ENCODE peak calls at places on chromosomes 12 and 14, in nine cellular contexts. K is choroid plexus epithelial cell, W is Peyer's patch, D is gastrocnemius medialis, R is IMR-90, Z is tibial artery, E is cardiac fibroblast, I is prostate gland, S is cardiac muscle cell. L is an unnamed sample.

GRCh38 chr14:54480830-54481562 is 7.8 kb downstream of the GMFB start:
- DNase-seq in Z (no peak), E (no peak), I (no peak), S (no peak), K (no peak), W (no peak), D (no peak), R (no peak), L (no peak)

GRCh38 chr12:19222566-19222965 is 93.0 kb downstream of the PLEKHA5 start:
- DNase-seq in Z (no peak), K (peak; percentile 41), D (no peak), W (no peak), R (no peak), I (no peak), S (no peak), E (no peak), L (no peak)

GRCh38 chr14:80485764-80486163 is 274.5 kb upstream of the DIO2 start:
- DNase-seq in R (peak; percentile 63), D (no peak), W (no peak), Z (no peak), K (no peak), S (no peak), E (no peak), I (no peak), L (no peak)

GRCh38 chr12:91098942-91099341 is 12.4 kb downstream of the LUM start:
- DNase-seq in R (peak; percentile 93), D (peak; percentile 3), E (peak; percentile 93), S (peak; percentile 96), I (no peak), Z (peak; percentile 69), K (peak; percentile 97), W (no peak), L (peak; percentile 93)

GRCh38 chr12:130338794-130339601 is 1.3 kb downstream of the PIWIL1 start:
- DNase-seq in S (no peak), W (no peak), I (no peak), E (no peak), R (no peak), K (no peak), D (no peak), Z (no peak), L (no peak)

GRCh38 chr12:16323010-16323409 is 24.4 kb upstream of the MGST1 start:
- DNase-seq in W (no peak), E (no peak), I (no peak), D (no peak), Z (no peak), S (no peak), K (peak; percentile 48), R (peak; percentile 42), L (peak; percentile 24)

GRCh38 chr12:124433147-124433874 is 134.1 kb downstream of the NCOR2 start:
- DNase-seq in K (no peak), D (peak; percentile 95), W (no peak), I (no peak), E (no peak), Z (peak; percentile 90), S (no peak), R (no peak), L (no peak)

GRCh38 chr14:55851961-55852360 is 266.2 kb upstream of the PELI2 start:
- DNase-seq in S (no peak), Z (no peak), W (no peak), D (no peak), I (no peak), E (peak; percentile 12), K (no peak), R (no peak), L (no peak)

GRCh38 chr12:1660304-1661187 is 30.3 kb upstream of the ADIPOR2 start:
- DNase-seq in W (peak; percentile 95), I (peak; percentile 81), E (peak; percentile 48), Z (peak; percentile 76), D (peak; percentile 74), K (peak; percentile 25), S (peak; percentile 29), R (no peak), L (peak; percentile 37)

GRCh38 chr12:113286712-113287111 is 48.2 kb downstream of the SLC8B1 start:
- DNase-seq in W (no peak), R (no peak), K (no peak), S (no peak), D (no peak), E (no peak), I (no peak), Z (no peak), L (no peak)

GRCh38 chr14:21074398-21075272 is 4.5 kb downstream of the ARHGEF40 start:
- DNase-seq in Z (no peak), S (no peak), D (no peak), K (no peak), R (no peak), E (no peak), I (no peak), W (no peak), L (no peak)

GRCh38 chr12:131773582-131774221 is 54.5 kb upstream of the MMP17 start:
- DNase-seq in W (no peak), R (no peak), E (no peak), I (no peak), D (no peak), S (no peak), Z (no peak), K (no peak), L (no peak)

GRCh38 chr14:54784657-54785056 is 118.0 kb downstream of the GCH1 start:
- DNase-seq in W (no peak), K (no peak), E (no peak), R (no peak), D (peak; percentile 94), S (no peak), I (no peak), Z (peak; percentile 92), L (no peak)

GRCh38 chr12:54958048-54958658 is 26.4 kb downstream of the TESPA1 start:
- DNase-seq in K (peak; percentile 87), D (no peak), S (peak; percentile 83), W (no peak), Z (no peak), R (peak; percentile 72), I (peak; percentile 48), E (peak; percentile 86), L (peak; percentile 86)

GRCh38 chr12:131985145-131985875 is 35.6 kb downstream of the EP400 start:
- DNase-seq in E (no peak), D (no peak), K (no peak), I (no peak), S (no peak), Z (no peak), W (no peak), R (no peak), L (no peak)

DNA sequence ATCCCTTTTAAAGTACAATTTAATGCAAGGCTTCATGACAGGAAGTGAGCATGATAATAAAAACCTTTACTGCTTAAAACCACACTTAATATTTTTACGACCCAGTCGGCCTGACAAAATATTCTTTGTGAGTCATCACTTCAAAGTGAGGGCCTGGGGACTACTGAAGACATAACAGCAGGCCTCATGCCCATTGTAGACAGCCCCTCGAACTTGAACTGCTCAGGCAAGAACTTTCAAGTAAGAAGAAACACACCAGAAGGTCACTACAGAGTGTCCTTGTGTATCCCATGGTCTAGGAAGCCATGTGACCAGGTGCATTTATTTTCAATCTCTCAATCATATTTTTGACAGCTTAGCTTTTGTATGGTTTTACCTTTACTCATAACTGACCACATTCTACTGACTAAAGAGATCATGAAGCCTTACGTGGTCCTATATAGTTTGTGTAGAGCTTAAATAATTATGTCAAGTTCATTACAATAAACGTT is 61.4 kb upstream of the MANSC4 start:
- DNase-seq in I (no peak), W (no peak), R (peak; percentile 24), D (no peak), S (peak; percentile 29), E (no peak), K (peak; percentile 55), Z (no peak), L (no peak)
- H3K4me3 ChIP-seq in I (no peak overlapping the region), W (no peak overlapping the region), R (no peak overlapping the region), D (no peak overlapping the region), S (no peak overlapping the region), E (no peak overlapping the region), K (no peak overlapping the region), Z (no peak overlapping the region), L (no peak overlapping the region)

GRCh38 chr12:103768467-103769123 is 72.4 kb downstream of the NT5DC3 start:
- DNase-seq in E (no peak), S (no peak), Z (no peak), D (no peak), I (no peak), K (peak; percentile 27), W (no peak), R (no peak), L (no peak)
- TF ChIP-seq CTCF in E (no peak), S (no peak), Z (no peak), D (no peak), I (no peak), K (peak; percentile 33), W (no peak), R (no peak), L (no peak)

GRCh38 chr14:22977684-22978486 is 4.5 kb downstream of the AJUBA start:
- DNase-seq in I (peak; percentile 34), W (peak; percentile 62), D (no peak), K (peak; percentile 31), E (peak; percentile 87), S (peak; percentile 89), Z (peak; percentile 76), R (peak; percentile 67), L (peak; percentile 84)

GRCh38 chr14:22978487-22978837 is 3.9 kb downstream of the AJUBA start:
- DNase-seq in S (no peak), E (no peak), D (no peak), I (no peak), W (no peak), Z (no peak), K (no peak), R (no peak), L (no peak)

GRCh38 chr14:22974530-22975313 is 7.6 kb downstream of the AJUBA start:
- DNase-seq in Z (no peak), E (peak; percentile 50), D (no peak), I (no peak), R (no peak), W (no peak), S (no peak), K (no peak), L (no peak)

GRCh38 chr14:22977434-22977683 is 5.0 kb downstream of the AJUBA start:
- DNase-seq in Z (no peak), S (no peak), I (no peak), W (no peak), E (no peak), K (no peak), R (no peak), D (no peak), L (no peak)

GRCh38 chr14:22976620-22977433 is 5.5 kb downstream of the AJUBA start:
- DNase-seq in K (peak; percentile 71), D (no peak), E (peak; percentile 72), Z (no peak), W (no peak), S (peak; percentile 76), I (no peak), R (peak; percentile 63), L (peak; percentile 61)
- H3K4me3 ChIP-seq in K (no peak overlapping the region), D (no peak overlapping the region), E (no peak overlapping the region), Z (no peak overlapping the region), W (no peak overlapping the region), S (no peak overlapping the region), I (no peak overlapping the region), R (no peak overlapping the region), L (no peak overlapping the region)

GRCh38 chr14:49310298-49310697 is 275.9 kb downstream of the RPS29 start:
- DNase-seq in E (no peak), I (no peak), Z (no peak), W (no peak), R (no peak), K (no peak), D (no peak), S (no peak), L (no peak)

GRCh38 chr14:49303952-49304516 is 282.1 kb downstream of the RPS29 start:
- DNase-seq in S (peak; percentile 49), I (peak; percentile 11), R (peak; percentile 13), K (peak; percentile 21), E (peak; percentile 43), Z (no peak), D (no peak), W (no peak), L (peak; percentile 25)

GRCh38 chr14:49306152-49306751 is 279.9 kb downstream of the RPS29 start:
- DNase-seq in W (no peak), Z (no peak), I (no peak), R (peak; percentile 7), S (peak; percentile 27), D (no peak), E (peak; percentile 26), K (peak; percentile 13), L (peak; percentile 4)
- TF ChIP-seq CTCF in W (peak; percentile 28), Z (peak; percentile 12), I (peak; percentile 25), R (peak; percentile 44), S (peak; percentile 46), D (no peak), E (peak; percentile 25), K (peak; percentile 34), L (peak; percentile 24)